ENCODE peak calls at places on chromosomes 2 and 18, in four cellular contexts. T, P, I and S are unnamed samples.

GRCh38 chr2:197108758-197109157 is 182.3 kb upstream of the PGAP1 start:
- DNase-seq in T (no peak), P (no peak), I (no peak), S (peak; percentile 49)

GRCh38 chr2:21254170-21254965 is 130.6 kb downstream of the TDRD15 start:
- DNase-seq in T (no peak), P (no peak), I (no peak), S (no peak)

GRCh38 chr2:188607501-188607900 is 315.8 kb downstream of the GULP1 start:
- DNase-seq in T (no peak), P (no peak), I (no peak), S (no peak)

GRCh38 chr2:14558382-14558919 is 74.1 kb upstream of the LRATD1 start:
- DNase-seq in T (no peak), P (no peak), I (no peak), S (no peak)

GRCh38 chr2:47664817-47665216 is 118.1 kb upstream of the MSH6 start:
- DNase-seq in T (no peak), P (no peak), I (no peak), S (no peak)

GRCh38 chr2:216780843-216781242 is 79.0 kb downstream of the TNP1 start:
- DNase-seq in T (no peak), P (no peak), I (no peak), S (no peak)

GRCh38 chr2:203948733-203949132 is 12.2 kb downstream of the ICOS start:
- DNase-seq in T (no peak), P (no peak), I (no peak), S (no peak)

GRCh38 chr2:43569921-43570320 is 25.9 kb downstream of the THADA start:
- DNase-seq in T (no peak), P (no peak), I (no peak), S (no peak)

GRCh38 chr2:164903944-164904343 is 51.4 kb downstream of the SLC38A11 start:
- DNase-seq in T (no peak), P (no peak), I (no peak), S (no peak)

GRCh38 chr18:26685438-26686173 is 137.3 kb upstream of the KCTD1 start:
- DNase-seq in T (no peak), P (no peak), I (peak; percentile 43), S (no peak)

GRCh38 chr18:5444269-5444668 is 99.5 kb downstream of the EPB41L3 start:
- DNase-seq in T (no peak), P (no peak), I (no peak), S (no peak)

GRCh38 chr2:222105046-222105445 is 193.8 kb downstream of the PAX3 start:
- DNase-seq in T (no peak), P (no peak), I (no peak), S (no peak)

GRCh38 chr18:25921677-25922421 is 168.6 kb downstream of the SS18 start:
- DNase-seq in T (peak; percentile 56), P (peak; percentile 23), I (peak; percentile 3), S (peak; percentile 45)

GRCh38 chr2:191701696-191702095 is 23.8 kb downstream of the NABP1 start:
- DNase-seq in T (no peak), P (no peak), I (no peak), S (no peak)

GRCh38 chr18:55743701-55744100 is 155.7 kb upstream of the TCF4 start:
- DNase-seq in T (no peak), P (no peak), I (no peak), S (no peak)

GRCh38 chr2:54226224-54226623 is 29.8 kb downstream of the TSPYL6 start:
- DNase-seq in T (no peak), P (no peak), I (no peak), S (no peak)

GRCh38 chr2:235373171-235373570 is 120.7 kb upstream of the AGAP1 start:
- DNase-seq in T (no peak), P (no peak), I (no peak), S (no peak)

GRCh38 chr2:3625186-3625585 is 30.3 kb downstream of the COLEC11 start:
- DNase-seq in T (no peak), P (no peak), I (no peak), S (no peak)

GRCh38 chr2:177983183-177983788 is 89.3 kb downstream of the PDE11A start:
- DNase-seq in T (no peak), P (no peak), I (peak; percentile 10), S (no peak)

GRCh38 chr18:3842844-3843243 is 392.9 kb downstream of the TGIF1 start:
- DNase-seq in T (no peak), P (no peak), I (no peak), S (no peak)

GRCh38 chr18:47260138-47260923 is 8.9 kb upstream of the SKOR2 start:
- DNase-seq in T (no peak), P (no peak), I (peak; percentile 78), S (no peak)

GRCh38 chr2:15031745-15032240 is 399.3 kb downstream of the LRATD1 start:
- DNase-seq in T (no peak), P (no peak), I (no peak), S (no peak)

GRCh38 chr2:57022496-57022895 is 838.7 kb downstream of the CCDC85A start:
- DNase-seq in T (no peak), P (no peak), I (no peak), S (no peak)

GRCh38 chr2:223586261-223586660 is 15.9 kb downstream of the SCG2 start:
- DNase-seq in T (no peak), P (no peak), I (no peak), S (no peak)

GRCh38 chr18:6221602-6222014 is 193.1 kb downstream of the L3MBTL4 start:
- DNase-seq in T (no peak), P (no peak), I (no peak), S (no peak)

GRCh38 chr2:36137612-36138011 is 218.0 kb upstream of the CRIM1 start:
- DNase-seq in T (no peak), P (no peak), I (no peak), S (no peak)